ENCODE peak calls at places on chromosome 12, in five cellular contexts. A is HCT116, Q is A549, X is GM12878, K is Panc1. U is an unnamed sample.

GRCh38 chr12:24820872-24821271 is 128.0 kb downstream of the BCAT1 start:
- DNase-seq in X (no peak), K (no peak), A (no peak), Q (no peak), U (no peak)

GRCh38 chr12:31958601-31959000 is 614 bp upstream of the RESF1 start:
- DNase-seq in K (no peak), Q (peak), A (no peak), X (no peak), U (no peak)

GRCh38 chr12:3110579-3110978 is 33.4 kb downstream of the TSPAN9 start:
- DNase-seq in X (no peak), Q (no peak), K (no peak), A (no peak), U (no peak)

GRCh38 chr12:104742551-104742961 is 215.5 kb downstream of the SLC41A2 start:
- DNase-seq in A (no peak), K (no peak), Q (no peak), X (no peak), U (no peak)

GRCh38 chr12:123931686-123932321 is 40.8 kb downstream of the CCDC92 start:
- DNase-seq in A (no peak), Q (no peak), K (no peak), X (no peak), U (no peak)

GRCh38 chr12:83172441-83172840 is 485.7 kb downstream of the TMTC2 start:
- DNase-seq in Q (no peak), A (no peak), K (no peak), X (no peak), U (no peak)

GRCh38 chr12:104555650-104556049 is 98.9 kb downstream of the CHST11 start:
- DNase-seq in K (no peak), Q (no peak), X (no peak), A (no peak), U (no peak)

GRCh38 chr12:62248873-62249272 is 11.3 kb upstream of the USP15 start:
- DNase-seq in K (no peak), X (no peak), Q (no peak), A (no peak), U (no peak)

GRCh38 chr12:117334098-117334497 is 27.3 kb downstream of the NOS1 start:
- DNase-seq in X (no peak), A (no peak), Q (no peak), K (no peak), U (no peak)

GRCh38 chr12:57452181-57452936 is 2.7 kb upstream of the INHBE start:
- DNase-seq in A (no peak), K (no peak), Q (peak), X (no peak), U (no peak)

GRCh38 chr12:104793280-104793679 is 164.8 kb downstream of the SLC41A2 start:
- DNase-seq in K (no peak), X (no peak), Q (no peak), A (no peak), U (no peak)

GRCh38 chr12:54270345-54270744 is 9.6 kb downstream of the CBX5 start:
- DNase-seq in K (no peak), X (no peak), Q (no peak), A (no peak), U (no peak)

GRCh38 chr12:120538281-120539156 is 4.4 kb downstream of the RNF10 start:
- DNase-seq in A (no peak), X (no peak), Q (peak), K (no peak), U (peak)

GRCh38 chr12:6697584-6698351 is 2.8 kb downstream of the PIANP start:
- DNase-seq in Q (peak), A (peak), K (no peak), X (no peak), U (peak)

GRCh38 chr12:119229205-119229604 is 50.5 kb downstream of the HSPB8 start:
- DNase-seq in Q (no peak), K (no peak), X (no peak), A (no peak), U (no peak)

GRCh38 chr12:130809791-130810190 is 29.3 kb downstream of the STX2 start:
- DNase-seq in Q (no peak), X (no peak), K (no peak), A (no peak), U (no peak)

GRCh38 chr12:77734489-77734888 is 96.2 kb upstream of the NAV3 start:
- DNase-seq in A (no peak), Q (no peak), K (no peak), X (no peak), U (no peak)

GRCh38 chr12:123946152-123946515 is 26.5 kb downstream of the CCDC92 start:
- DNase-seq in Q (no peak), A (no peak), K (no peak), X (no peak), U (no peak)

GRCh38 chr12:100737168-100737567 is 57.4 kb upstream of the ANO4 start:
- DNase-seq in K (no peak), Q (peak), X (no peak), A (no peak), U (no peak)

GRCh38 chr12:1949771-1950470 is 31.5 kb upstream of the CACNA2D4 start:
- DNase-seq in Q (no peak), A (no peak), X (no peak), K (no peak), U (no peak)

DNA sequence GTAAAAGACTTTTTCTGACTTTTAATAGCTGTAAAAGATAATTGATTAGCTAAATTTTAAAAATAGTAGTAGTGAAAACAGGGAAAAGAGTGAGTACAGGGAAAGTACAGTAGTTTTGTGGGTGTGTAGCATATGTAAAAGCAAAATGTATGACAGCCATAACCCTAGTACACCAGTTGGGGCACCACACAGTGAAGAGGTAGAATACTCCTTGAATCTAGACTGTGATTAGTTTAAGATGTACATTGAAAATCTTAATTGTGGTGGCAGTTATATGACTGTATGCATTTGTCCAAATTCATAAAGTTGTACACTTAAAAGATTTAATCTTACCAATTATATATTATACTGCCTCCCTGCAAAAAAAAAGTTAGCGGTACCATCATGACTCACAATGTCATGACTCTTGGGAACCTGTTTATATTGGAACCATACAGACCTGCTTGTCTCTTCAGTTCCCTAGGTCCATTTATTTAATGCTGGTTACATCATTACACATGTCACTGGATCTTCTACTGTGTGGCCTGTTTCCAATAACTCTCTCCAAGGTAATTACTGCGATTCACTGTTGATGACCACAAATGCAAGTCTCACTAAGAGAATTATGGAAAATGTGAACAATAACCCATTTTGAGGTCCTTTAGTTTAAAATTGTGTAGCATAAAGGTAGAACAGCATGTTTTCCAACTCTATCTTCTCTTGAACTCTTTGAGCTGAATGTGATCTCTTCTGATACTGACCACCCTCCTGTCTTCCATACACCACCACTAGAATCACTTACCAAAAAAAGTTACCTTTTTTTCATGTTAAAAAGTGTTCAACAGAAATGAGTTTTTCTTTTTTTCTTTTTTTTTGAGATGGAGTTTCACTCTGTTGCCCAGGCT is 264.2 kb upstream of the AMIGO2 start:
- DNase-seq in K (no peak), A (no peak), Q (no peak), X (no peak), U (no peak)
- TF ChIP-seq REST in K (no peak), A (no peak), Q (no peak), X (no peak), U (no peak)

GRCh38 chr12:42590324-42590934 is 883 bp upstream of the PRICKLE1 start:
- DNase-seq in Q (peak), X (no peak), K (no peak), A (no peak), U (peak)

GRCh38 chr12:42587564-42588307 is 1.8 kb downstream of the PRICKLE1 start:
- DNase-seq in Q (no peak), X (no peak), A (no peak), K (no peak), U (no peak)

GRCh38 chr12:42588308-42588836 is 1.2 kb downstream of the PRICKLE1 start:
- DNase-seq in K (no peak), Q (no peak), A (no peak), X (no peak), U (no peak)

GRCh38 chr12:42588981-42589464 is 523 bp downstream of the PRICKLE1 start:
- DNase-seq in A (no peak), X (no peak), Q (peak), K (no peak), U (peak)

GRCh38 chr12:42589465-42590323 is at the start of gene PRICKLE1:
- DNase-seq in K (no peak), X (no peak), A (no peak), Q (peak), U (peak)
- TF ChIP-seq REST in K (no peak), X (no peak), A (no peak), Q (no peak), U (no peak)

GRCh38 chr12:71694099-71694820 is 8.4 kb downstream of the TMEM19 start:
- DNase-seq in X (peak), A (no peak), Q (no peak), K (no peak), U (no peak)
- TF ChIP-seq REST in X (no peak), A (no peak), Q (no peak), K (no peak), U (no peak)

DNA sequence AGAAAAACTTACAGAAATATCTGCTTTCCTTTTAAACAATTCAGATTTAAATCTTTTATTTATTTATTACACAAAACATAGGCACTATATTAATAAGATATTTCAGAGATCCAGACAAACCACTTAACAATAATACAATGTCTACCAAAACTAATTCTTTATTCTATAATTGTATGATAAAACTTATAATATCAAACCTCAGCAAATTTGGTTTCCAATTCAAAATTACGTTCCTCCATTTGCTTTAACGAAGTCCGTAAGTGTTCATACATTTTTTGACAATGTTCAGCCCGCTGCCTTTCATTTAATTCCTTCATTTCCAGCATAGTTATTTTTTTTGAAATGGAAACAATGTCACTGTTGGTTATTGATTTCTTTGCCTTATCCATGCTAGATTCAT is 48.3 kb downstream of the CEP290 start:
- DNase-seq in Q (no peak), K (no peak), X (no peak), A (no peak), U (no peak)
- TF ChIP-seq REST in Q (no peak), K (no peak), X (no peak), A (no peak), U (no peak)

DNA sequence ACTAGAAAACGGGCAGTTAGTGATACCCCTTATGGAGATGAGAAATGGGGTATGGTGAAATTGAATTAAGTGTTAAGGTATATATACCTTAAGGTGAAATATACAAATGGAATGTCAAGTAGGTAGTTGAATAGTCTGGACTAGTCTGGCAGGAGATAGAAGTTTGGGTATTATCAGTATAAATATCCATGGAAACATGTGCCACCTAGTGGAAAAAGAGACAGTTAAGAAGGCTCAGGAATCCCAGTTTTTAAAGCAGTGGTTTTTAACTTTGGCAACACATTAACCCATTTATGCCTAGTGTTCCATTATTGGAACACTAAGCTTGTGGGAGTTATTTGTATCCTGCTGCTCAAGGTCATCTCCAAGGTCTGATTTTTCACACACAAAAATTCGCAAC is 38.6 kb upstream of the TPH2 start:
- DNase-seq in A (no peak), X (no peak), Q (peak), K (no peak), U (no peak)
- TF ChIP-seq REST in A (no peak), X (no peak), Q (no peak), K (no peak), U (no peak)

U was measured in SK-N-SH.